ENCODE peak calls at places on chromosomes 5 and 9, in seven cellular contexts. J, F, C, G, D, K and Y are unnamed samples.

GRCh38 chr5:168047043-168047668 is 244.3 kb upstream of the WWC1 start:
- DNase-seq in F (peak), D (peak), J (peak), G (no peak), K (peak), C (peak), Y (peak)

GRCh38 chr5:14457475-14457874 is 124.1 kb upstream of the OTULINL start:
- DNase-seq in F (no peak), D (no peak), G (no peak), C (no peak), K (no peak), J (no peak), Y (no peak)

GRCh38 chr5:38265546-38266179 is 7.3 kb downstream of the EGFLAM start:
- DNase-seq in D (peak), F (peak), C (no peak), J (peak), K (peak), G (peak), Y (no peak)

GRCh38 chr5:134135091-134135655 is 20.7 kb downstream of the TCF7 start:
- DNase-seq in G (no peak), K (no peak), F (no peak), D (no peak), J (no peak), C (no peak), Y (no peak)

GRCh38 chr5:146852089-146852488 is 26.5 kb downstream of the PPP2R2B start:
- DNase-seq in F (no peak), D (no peak), C (no peak), K (no peak), G (no peak), J (no peak), Y (no peak)

GRCh38 chr9:114003756-114004155 is 74.3 kb downstream of the AMBP start:
- DNase-seq in J (no peak), C (no peak), F (no peak), G (no peak), D (no peak), K (no peak), Y (no peak)

GRCh38 chr9:117414906-117415583 is at the start of gene ASTN2:
- DNase-seq in F (peak), D (no peak), J (peak), C (no peak), K (no peak), G (no peak), Y (no peak)

GRCh38 chr9:93121316-93122241 is 12.5 kb downstream of the NINJ1 start:
- DNase-seq in J (no peak), G (no peak), F (peak), D (no peak), K (no peak), C (no peak), Y (no peak)

GRCh38 chr5:36880761-36881160 is 4.2 kb downstream of the NIPBL start:
- DNase-seq in C (no peak), G (no peak), J (no peak), F (no peak), K (peak), D (no peak), Y (no peak)

GRCh38 chr5:159510282-159510681 is 180.0 kb upstream of the IL12B start:
- DNase-seq in D (peak), J (no peak), K (peak), F (peak), G (no peak), C (no peak), Y (no peak)

GRCh38 chr9:21558627-21559401 is 76.7 kb upstream of the IFNE start:
- DNase-seq in D (no peak), J (peak), F (no peak), K (no peak), C (no peak), G (no peak), Y (no peak)

GRCh38 chr9:106287108-106287631 is 575.8 kb upstream of the ZNF462 start:
- DNase-seq in C (no peak), K (no peak), D (peak), F (peak), J (no peak), G (no peak), Y (peak)

GRCh38 chr5:178931846-178932760 is 8.9 kb upstream of the ZNF454 start:
- DNase-seq in K (no peak), G (no peak), C (no peak), J (no peak), D (no peak), F (no peak), Y (no peak)

GRCh38 chr5:172659909-172660628 is 19.0 kb downstream of the NEURL1B start:
- DNase-seq in F (peak), D (peak), J (no peak), C (no peak), K (peak), G (no peak), Y (no peak)

GRCh38 chr9:98178874-98179850 is 13.3 kb downstream of the CORO2A start:
- DNase-seq in G (no peak), J (no peak), D (no peak), F (no peak), K (no peak), C (no peak), Y (no peak)

GRCh38 chr9:124328285-124328684 is 70.5 kb downstream of the NEK6 start:
- DNase-seq in G (no peak), C (no peak), F (no peak), J (no peak), K (no peak), D (no peak), Y (no peak)

GRCh38 chr9:134515026-134515821 is 126.4 kb upstream of the COL5A1 start:
- DNase-seq in G (no peak), K (no peak), J (no peak), C (no peak), F (no peak), D (peak), Y (no peak)

GRCh38 chr9:99859395-99859980 is 37.8 kb downstream of the NR4A3 start:
- DNase-seq in K (no peak), J (no peak), D (peak), G (no peak), F (no peak), C (no peak), Y (no peak)

GRCh38 chr9:129576546-129577543 is 44.1 kb downstream of the C9orf50 start:
- DNase-seq in K (no peak), C (no peak), J (no peak), G (no peak), D (peak), F (no peak), Y (no peak)

GRCh38 chr9:97529363-97530076 is 28.1 kb downstream of the TMOD1 start:
- DNase-seq in G (no peak), F (peak), D (peak), C (peak), J (no peak), K (no peak), Y (peak)

GRCh38 chr5:159928122-159928960 is 12.1 kb downstream of the ADRA1B start:
- DNase-seq in G (no peak), C (no peak), K (peak), D (peak), J (no peak), F (peak), Y (peak)

GRCh38 chr5:55913396-55914140 is 62.4 kb downstream of the IL31RA start:
- DNase-seq in K (no peak), F (no peak), J (no peak), C (no peak), D (no peak), G (no peak), Y (no peak)

GRCh38 chr9:74521009-74521408 is 23.9 kb downstream of the RORB start:
- DNase-seq in G (no peak), J (no peak), K (no peak), F (peak), D (peak), C (no peak), Y (no peak)

GRCh38 chr9:76369583-76369982 is 24.6 kb downstream of the RFK start:
- DNase-seq in G (no peak), J (no peak), C (peak), K (no peak), D (peak), F (peak), Y (no peak)

GRCh38 chr9:121545875-121546423 is 46.3 kb upstream of the GGTA1 start:
- DNase-seq in J (peak), D (peak), C (no peak), G (peak), K (peak), F (peak), Y (peak)

GRCh38 chr5:138468133-138468965 is 3.1 kb downstream of the EGR1 start:
- DNase-seq in C (no peak), J (no peak), F (peak), G (no peak), D (no peak), K (no peak), Y (no peak)

GRCh38 chr5:44001675-44002380 is 387.4 kb downstream of the FGF10 start:
- DNase-seq in G (no peak), K (no peak), D (peak), F (no peak), J (no peak), C (no peak), Y (no peak)

GRCh38 chr5:117058740-117059139 is 484.1 kb upstream of the SEMA6A start:
- DNase-seq in J (no peak), D (no peak), K (no peak), G (no peak), F (no peak), C (no peak), Y (no peak)

GRCh38 chr9:128706045-128706444 is 3.7 kb downstream of the PKN3 start:
- DNase-seq in F (no peak), C (no peak), G (no peak), K (no peak), J (no peak), D (no peak), Y (no peak)

GRCh38 chr9:114278881-114279570 is 43.9 kb upstream of the ORM1 start:
- DNase-seq in J (no peak), G (no peak), C (no peak), F (peak), K (peak), D (peak), Y (no peak)

GRCh38 chr5:151384106-151384505 is 36.7 kb upstream of the SLC36A2 start:
- DNase-seq in G (no peak), F (peak), D (peak), J (no peak), C (no peak), K (no peak), Y (no peak)

GRCh38 chr5:121937762-121938161 is 24.0 kb upstream of the SRFBP1 start:
- DNase-seq in F (no peak), D (no peak), J (no peak), C (no peak), K (no peak), G (no peak), Y (no peak)

GRCh38 chr5:165525268-165525667 is 2019.8 kb downstream of the MAT2B start:
- DNase-seq in F (peak), C (no peak), G (no peak), D (peak), K (peak), J (no peak), Y (no peak)

GRCh38 chr9:72579190-72579589 is 57.8 kb downstream of the TMC1 start:
- DNase-seq in D (peak), J (no peak), F (peak), G (no peak), K (peak), C (no peak), Y (peak)

GRCh38 chr9:115941561-115942315 is 211.9 kb upstream of the PAPPA start:
- DNase-seq in C (no peak), D (peak), F (peak), G (no peak), J (no peak), K (no peak), Y (peak)

GRCh38 chr5:60507687-60508086 is 192.3 kb downstream of the DEPDC1B start:
- DNase-seq in C (no peak), G (no peak), K (no peak), D (peak), J (no peak), F (no peak), Y (no peak)

GRCh38 chr9:131407717-131408195 is 13.9 kb downstream of the PRRC2B start:
- DNase-seq in K (no peak), F (peak), D (peak), C (no peak), G (no peak), J (peak), Y (no peak)

GRCh38 chr5:151864349-151864748 is 60.3 kb downstream of the GLRA1 start:
- DNase-seq in F (no peak), C (no peak), G (no peak), D (no peak), J (no peak), K (no peak), Y (no peak)